ENCODE peak calls at places on chromosomes 1 and 21, in four cellular contexts. G is GM12878, F is WTC11, O is HepG2. D is an unnamed sample.

GRCh38 chr1:227532019-227532619 is 31.2 kb upstream of the ZNF678 start:
- DNase-seq in G (no peak), F (no peak), O (no peak), D (peak)

GRCh38 chr1:63918395-63918945 is 144.7 kb downstream of the ROR1 start:
- DNase-seq in F (no peak), G (no peak), O (no peak), D (no peak)

GRCh38 chr1:32448773-32449456 is 16.0 kb upstream of the ZBTB8B start:
- DNase-seq in F (peak), O (peak), G (no peak), D (peak)

GRCh38 chr21:29581393-29581792 is 282.7 kb downstream of the BACH1 start:
- DNase-seq in O (no peak), F (no peak), G (no peak), D (no peak)

GRCh38 chr1:35855016-35855700 is 27.9 kb upstream of the AGO1 start:
- DNase-seq in O (no peak), F (peak), G (no peak), D (peak)

GRCh38 chr1:168443899-168444298 is 99.9 kb downstream of the XCL2 start:
- DNase-seq in O (no peak), G (no peak), F (no peak), D (no peak)

GRCh38 chr1:183841950-183842816 is 37.3 kb downstream of the RGL1 start:
- DNase-seq in G (peak), F (no peak), O (peak), D (no peak)

GRCh38 chr1:97077221-97077620 is 355.6 kb downstream of the PTBP2 start:
- DNase-seq in G (no peak), O (no peak), F (no peak), D (no peak)

GRCh38 chr1:230423261-230423660 is 2.9 kb downstream of the PGBD5 start:
- DNase-seq in G (no peak), O (no peak), F (no peak), D (no peak)

GRCh38 chr1:209105769-209106168 is 477.7 kb upstream of the CAMK1G start:
- DNase-seq in G (no peak), F (no peak), O (no peak), D (no peak)

GRCh38 chr1:96843196-96843595 is 121.6 kb downstream of the PTBP2 start:
- DNase-seq in G (no peak), F (no peak), O (no peak), D (no peak)

GRCh38 chr1:39900662-39901485 is 843 bp downstream of the MYCL start:
- DNase-seq in O (no peak), G (no peak), F (peak), D (peak)

GRCh38 chr1:218480137-218480536 is 135.0 kb downstream of the TGFB2 start:
- DNase-seq in F (no peak), G (no peak), O (no peak), D (no peak)

GRCh38 chr21:28454978-28455600 is 537.6 kb downstream of the LTN1 start:
- DNase-seq in O (no peak), G (no peak), F (no peak), D (no peak)

GRCh38 chr1:203268901-203269653 is 36.2 kb upstream of the BTG2 start:
- DNase-seq in O (peak), F (no peak), G (no peak), D (peak)

GRCh38 chr1:10631811-10632481 is 157.2 kb downstream of the PEX14 start:
- DNase-seq in F (peak), G (no peak), O (no peak), D (no peak)

GRCh38 chr1:160400284-160400645 is at the start of gene VANGL2:
- DNase-seq in F (peak), O (no peak), G (no peak), D (peak)

GRCh38 chr1:219875860-219876259 is 52.5 kb downstream of the SLC30A10 start:
- DNase-seq in O (no peak), G (no peak), F (no peak), D (no peak)

GRCh38 chr1:21845646-21846641 is 33.9 kb downstream of the LDLRAD2 start:
- DNase-seq in O (no peak), F (no peak), G (no peak), D (no peak)

GRCh38 chr1:161130266-161130665 is 2.2 kb downstream of the DEDD start:
- DNase-seq in G (no peak), F (no peak), O (no peak), D (no peak)

GRCh38 chr21:44024257-44024656 is 12.1 kb downstream of the TRAPPC10 start:
- DNase-seq in G (no peak), F (no peak), O (no peak), D (no peak)

GRCh38 chr1:85554630-85555327 is 25.8 kb upstream of the CCN1 start:
- DNase-seq in O (no peak), G (no peak), F (no peak), D (no peak)

GRCh38 chr1:153939476-153939875 is 7.0 kb downstream of the DENND4B start:
- DNase-seq in F (no peak), O (no peak), G (no peak), D (no peak)

GRCh38 chr21:25169370-25169769 is 437.9 kb downstream of the MRPL39 start:
- DNase-seq in F (no peak), G (no peak), O (no peak), D (no peak)

GRCh38 chr1:21149862-21150432 is 26.8 kb downstream of the EIF4G3 start:
- DNase-seq in F (no peak), O (no peak), G (no peak), D (no peak)

GRCh38 chr1:178388398-178389161 is 108.2 kb downstream of the CLEC20A start:
- DNase-seq in G (no peak), F (no peak), O (no peak), D (no peak)

GRCh38 chr1:83741348-83741747 is 257.6 kb downstream of the TTLL7 start:
- DNase-seq in O (peak), G (no peak), F (no peak), D (no peak)

GRCh38 chr1:81407463-81407862 is 393.3 kb upstream of the ADGRL2 start:
- DNase-seq in O (no peak), G (no peak), F (no peak), D (no peak)

GRCh38 chr1:229058111-229058551 is 212.8 kb upstream of the RAB4A start:
- DNase-seq in O (no peak), F (no peak), G (no peak), D (no peak)

GRCh38 chr1:13661539-13661938 is 38.4 kb upstream of the PRDM2 start:
- DNase-seq in F (no peak), G (no peak), O (no peak), D (no peak)

DNA sequence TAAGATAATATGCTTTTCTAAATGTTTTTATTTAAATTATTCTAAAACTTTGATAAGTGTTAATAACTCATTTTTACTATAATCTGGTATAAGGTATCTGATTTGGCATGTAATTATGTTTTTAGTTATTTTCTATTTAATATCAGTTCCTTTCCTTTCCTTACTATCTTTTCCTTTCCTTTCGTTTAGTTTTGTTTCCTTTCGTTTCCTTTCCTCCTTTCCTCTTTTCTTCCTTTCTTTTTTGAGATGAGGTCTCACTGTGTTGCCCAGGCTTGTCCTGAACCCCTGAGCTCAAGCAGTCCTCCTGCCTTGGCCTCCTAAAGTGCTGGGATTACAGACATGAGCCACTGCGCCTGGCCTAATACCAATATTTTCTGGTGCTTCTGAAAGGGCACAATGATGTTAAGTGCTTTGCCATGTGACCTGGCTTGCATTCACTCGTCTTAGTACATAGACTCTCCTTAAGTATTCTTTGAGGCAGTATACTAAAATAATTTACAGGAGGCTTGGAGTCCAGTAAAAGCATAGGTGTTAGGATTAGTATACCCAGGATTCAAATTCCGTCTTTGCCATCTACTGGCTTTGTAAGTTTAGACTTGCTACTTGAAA is 18.7 kb downstream of the MIER1 start:
- DNase-seq in G (no peak), O (no peak), F (no peak), D (no peak)
- TF ChIP-seq ETV6 in G (no peak), O (no peak), F (no peak), D (no peak)

GRCh38 chr21:32483293-32483595 is 70.7 kb downstream of the EVA1C start:
- DNase-seq in O (no peak), G (no peak), F (no peak), D (no peak)
- TF ChIP-seq ETV6 in O (no peak), G (no peak), F (no peak), D (no peak)

DNA sequence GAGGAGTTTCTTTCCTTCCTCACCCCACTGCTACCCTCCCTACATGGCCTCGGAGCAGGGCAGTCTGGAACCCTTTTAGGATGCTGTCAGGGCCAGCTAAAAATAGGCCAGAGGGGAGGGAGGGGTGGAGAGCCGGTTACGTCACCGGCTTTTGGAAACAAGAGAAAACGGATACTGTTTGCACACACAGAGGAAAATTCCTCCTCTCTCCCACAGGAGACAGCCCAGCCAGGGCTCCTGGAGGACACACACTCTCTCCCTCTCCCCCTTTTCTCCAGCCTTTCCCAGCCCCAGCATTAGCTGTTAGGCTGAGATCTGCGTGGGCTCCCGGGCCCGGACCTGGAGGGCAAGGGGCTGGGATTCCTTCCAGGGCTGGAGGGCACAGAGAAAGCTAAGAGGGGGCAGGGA is 20.0 kb upstream of the ALDH4A1 start:
- DNase-seq in F (no peak), G (no peak), O (peak), D (no peak)
- TF ChIP-seq ETV6 in F (no peak), G (no peak), O (no peak), D (no peak)

GRCh38 chr1:8015036-8015808 is 10.9 kb downstream of the ERRFI1 start:
- DNase-seq in O (peak), F (no peak), G (peak), D (peak)
- TF ChIP-seq ETV6 in O (no peak), F (no peak), G (no peak), D (no peak)

GRCh38 chr1:239723821-239724367 is 337.5 kb downstream of the CHRM3 start:
- DNase-seq in G (no peak), O (no peak), F (no peak), D (no peak)
- TF ChIP-seq ETV6 in G (no peak), O (no peak), F (no peak), D (no peak)

GRCh38 chr1:119903443-119903835 is 7.1 kb upstream of the ADAM30 start:
- DNase-seq in F (no peak), O (no peak), G (no peak), D (no peak)
- TF ChIP-seq ETV6 in F (no peak), O (no peak), G (no peak), D (no peak)